ENCODE peak calls at places on chromosomes 7 and 10, in seven cellular contexts. Y, P, Q, V, O, I and R are unnamed samples.

GRCh38 chr7:134547738-134548054 is 1.2 kb upstream of the AKR1B15 start:
- DNase-seq in Y (no peak), P (no peak), Q (peak; percentile 65), V (no peak), O (no peak), I (no peak), R (peak; percentile 28)

GRCh38 chr7:151010307-151011096 is 13.8 kb downstream of the ATG9B start:
- DNase-seq in Y (no peak), P (no peak), Q (no peak), V (peak; percentile 55), O (no peak), I (no peak), R (no peak)

GRCh38 chr7:112360681-112361080 is 89.6 kb upstream of the IFRD1 start:
- DNase-seq in Y (no peak), P (no peak), Q (no peak), V (no peak), O (no peak), I (no peak), R (no peak)

GRCh38 chr7:117759950-117760640 is 113.1 kb downstream of the CTTNBP2 start:
- DNase-seq in Y (no peak), P (no peak), Q (peak; percentile 30), V (no peak), O (no peak), I (no peak), R (no peak)

GRCh38 chr7:69358163-69358821 is 240.0 kb upstream of the AUTS2 start:
- DNase-seq in Y (no peak), P (no peak), Q (no peak), V (no peak), O (no peak), I (no peak), R (no peak)

GRCh38 chr10:116410351-116410750 is 17.3 kb upstream of the PNLIPRP3 start:
- DNase-seq in Y (no peak), P (no peak), Q (no peak), V (no peak), O (no peak), I (no peak), R (no peak)

GRCh38 chr10:89389254-89389653 is 3.2 kb upstream of the IFIT1 start:
- DNase-seq in Y (no peak), P (peak; percentile 1), Q (no peak), V (peak; percentile 3), O (no peak), I (no peak), R (no peak)

GRCh38 chr10:29948971-29949370 is 110.4 kb downstream of the JCAD start:
- DNase-seq in Y (no peak), P (no peak), Q (peak; percentile 49), V (no peak), O (no peak), I (no peak), R (no peak)